ENCODE peak calls at places on chromosome 15, in six cellular contexts. F is left lung; P is tibial artery; D is CD4-positive, alpha-beta T cell; B is body of pancreas; K is GM23338. G is an unnamed sample.

GRCh38 chr15:92097473-92098178 is 244.1 kb downstream of the SLCO3A1 start:
- DNase-seq in D (no peak), P (no peak), F (no peak), K (peak), B (peak), G (no peak)

GRCh38 chr15:89756897-89757296 is 5.8 kb upstream of the MESP1 start:
- DNase-seq in F (no peak), P (no peak), B (peak), K (no peak), D (no peak), G (no peak)

GRCh38 chr15:39199076-39199475 is 381.8 kb upstream of the THBS1 start:
- DNase-seq in P (no peak), K (no peak), F (no peak), B (no peak), D (no peak), G (no peak)

GRCh38 chr15:75107905-75108838 is 84.8 kb downstream of the PPCDC start:
- DNase-seq in P (peak), D (peak), K (no peak), F (peak), B (peak), G (no peak)

GRCh38 chr15:76939715-76940114 is 8.2 kb downstream of the RCN2 start:
- DNase-seq in K (no peak), D (no peak), F (no peak), P (no peak), B (no peak), G (no peak)

GRCh38 chr15:90062023-90062728 is 40.1 kb downstream of the IDH2 start:
- DNase-seq in D (peak), P (no peak), B (peak), F (no peak), K (peak), G (no peak)

GRCh38 chr15:60695713-60696522 is 217.0 kb upstream of the ICE2 start:
- DNase-seq in D (peak), B (no peak), F (no peak), K (no peak), P (no peak), G (no peak)

GRCh38 chr15:74184582-74185091 is 11.1 kb downstream of the ISLR start:
- DNase-seq in P (no peak), K (no peak), D (no peak), F (peak), B (no peak), G (no peak)

GRCh38 chr15:85314139-85314538 is 66.3 kb upstream of the AKAP13 start:
- DNase-seq in F (no peak), P (no peak), B (no peak), D (no peak), K (no peak), G (no peak)

GRCh38 chr15:96356494-96357455 is 26.3 kb downstream of the NR2F2 start:
- DNase-seq in K (peak), F (peak), P (peak), D (peak), B (peak), G (no peak)

GRCh38 chr15:71743861-71744382 is 66.4 kb upstream of the NR2E3 start:
- DNase-seq in K (peak), D (peak), B (peak), F (no peak), P (no peak), G (peak)

GRCh38 chr15:69712999-69713398 is 260.4 kb downstream of the RPLP1 start:
- DNase-seq in D (no peak), P (no peak), F (no peak), K (no peak), B (no peak), G (no peak)

GRCh38 chr15:71957026-71957425 is 146.7 kb downstream of the NR2E3 start:
- DNase-seq in D (no peak), B (no peak), K (no peak), P (no peak), F (no peak), G (no peak)

GRCh38 chr15:50315814-50316630 is 39.0 kb downstream of the GABPB1 start:
- DNase-seq in B (no peak), K (peak), D (no peak), F (no peak), P (no peak), G (no peak)

GRCh38 chr15:43545426-43545825 is 28.0 kb downstream of the MAP1A start:
- DNase-seq in K (no peak), F (no peak), B (no peak), D (no peak), P (no peak), G (no peak)

GRCh38 chr15:61420546-61420945 is 191.4 kb upstream of the RORA start:
- DNase-seq in B (no peak), K (no peak), F (no peak), P (no peak), D (no peak), G (no peak)

GRCh38 chr15:31474059-31474868 is 147.6 kb downstream of the KLF13 start:
- DNase-seq in P (peak), K (no peak), D (no peak), F (no peak), B (no peak), G (no peak)

GRCh38 chr15:31473384-31474058 is 146.9 kb downstream of the KLF13 start:
- DNase-seq in B (no peak), F (no peak), D (no peak), K (no peak), P (peak), G (peak)

GRCh38 chr15:31471731-31472430 is 145.2 kb downstream of the KLF13 start:
- DNase-seq in K (no peak), D (no peak), P (peak), F (no peak), B (no peak), G (peak)

GRCh38 chr15:31470756-31471155 is 144.1 kb downstream of the KLF13 start:
- DNase-seq in B (no peak), F (no peak), K (no peak), P (peak), D (no peak), G (no peak)

GRCh38 chr15:31472636-31473383 is 146.2 kb downstream of the KLF13 start:
- DNase-seq in P (peak), F (no peak), K (no peak), B (no peak), D (peak), G (no peak)
- H3K27ac ChIP-seq in P (no peak), F (no peak), K (no peak), B (no peak), D (peak), G (peak)

GRCh38 chr15:57026016-57026602 is 107.7 kb downstream of the TCF12 start:
- DNase-seq in P (no peak), B (no peak), K (no peak), F (no peak), D (no peak), G (no peak)
- H3K27ac ChIP-seq in P (no peak), B (no peak), K (no peak), F (no peak), D (no peak), G (no peak)

DNA sequence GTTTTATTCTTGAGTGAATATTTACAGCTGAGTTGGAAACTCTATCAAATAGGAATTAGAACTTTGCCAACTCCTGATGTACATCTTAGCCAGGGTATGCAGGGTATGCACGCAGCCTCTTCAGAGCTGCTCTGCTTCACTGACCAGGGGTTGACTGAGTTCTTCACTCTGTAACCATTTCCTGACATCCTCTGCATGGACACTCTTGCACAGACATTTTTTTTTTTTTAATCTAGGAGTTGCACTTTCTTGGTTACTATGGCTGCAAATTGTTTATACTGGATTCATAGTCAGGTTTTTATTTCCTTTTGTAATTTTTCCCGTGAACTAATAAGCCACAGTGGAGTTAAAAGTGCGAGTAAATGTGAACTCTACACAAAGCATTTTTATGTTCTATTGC is 53.8 kb downstream of the DUT start:
- DNase-seq in F (no peak), D (no peak), B (no peak), P (no peak), K (no peak), G (no peak)
- H3K27ac ChIP-seq in F (no peak), D (no peak), B (no peak), P (no peak), K (no peak), G (no peak)

GRCh38 chr15:27873039-27873438 is 226.1 kb downstream of the OCA2 start:
- DNase-seq in F (no peak), K (no peak), P (no peak), D (no peak), B (no peak), G (no peak)

GRCh38 chr15:27873825-27874224 is 225.3 kb downstream of the OCA2 start:
- DNase-seq in B (no peak), F (no peak), P (no peak), K (no peak), D (no peak), G (no peak)

GRCh38 chr15:27884726-27885125 is 214.4 kb downstream of the OCA2 start:
- DNase-seq in F (no peak), P (no peak), K (no peak), B (no peak), D (no peak), G (no peak)

DNA sequence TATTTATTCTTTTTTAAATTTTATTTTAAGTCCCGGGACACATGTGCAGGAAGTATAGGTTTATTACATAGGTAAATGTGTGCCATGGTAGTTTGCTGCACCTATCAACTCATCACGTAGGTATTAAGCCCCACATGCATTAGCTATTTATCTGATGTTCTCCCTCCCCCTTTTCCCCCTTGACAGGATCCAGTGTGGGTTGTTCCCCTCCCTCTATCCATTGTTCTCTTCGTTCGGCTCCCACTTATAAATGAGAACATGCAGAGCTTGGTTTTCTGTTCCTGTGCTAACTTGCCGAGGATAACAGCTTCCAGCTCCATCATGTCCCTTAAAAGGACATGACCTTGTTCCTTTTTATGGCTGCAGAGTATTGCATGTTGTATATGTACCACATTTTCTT is 220.3 kb downstream of the OCA2 start:
- DNase-seq in F (no peak), B (no peak), K (no peak), P (no peak), D (no peak), G (no peak)
- H3K27ac ChIP-seq in F (no peak), B (no peak), K (no peak), P (no peak), D (no peak), G (no peak)

GRCh38 chr15:66981746-66982145 is 83.7 kb upstream of the SMAD3 start:
- DNase-seq in D (no peak), F (no peak), P (no peak), B (no peak), K (peak), G (no peak)

GRCh38 chr15:66985653-66986052 is 79.7 kb upstream of the SMAD3 start:
- DNase-seq in B (no peak), D (no peak), P (no peak), F (no peak), K (no peak), G (no peak)

GRCh38 chr15:66982816-66983215 is 82.6 kb upstream of the SMAD3 start:
- DNase-seq in D (no peak), F (no peak), B (no peak), P (no peak), K (no peak), G (no peak)

GRCh38 chr15:66982250-66982649 is 83.2 kb upstream of the SMAD3 start:
- DNase-seq in D (no peak), F (no peak), K (no peak), B (no peak), P (no peak), G (no peak)

GRCh38 chr15:66986951-66987350 is 78.5 kb upstream of the SMAD3 start:
- DNase-seq in B (no peak), K (no peak), P (no peak), F (no peak), D (no peak), G (no peak)
- H3K27ac ChIP-seq in B (no peak), K (no peak), P (no peak), F (no peak), D (no peak), G (no peak)

DNA sequence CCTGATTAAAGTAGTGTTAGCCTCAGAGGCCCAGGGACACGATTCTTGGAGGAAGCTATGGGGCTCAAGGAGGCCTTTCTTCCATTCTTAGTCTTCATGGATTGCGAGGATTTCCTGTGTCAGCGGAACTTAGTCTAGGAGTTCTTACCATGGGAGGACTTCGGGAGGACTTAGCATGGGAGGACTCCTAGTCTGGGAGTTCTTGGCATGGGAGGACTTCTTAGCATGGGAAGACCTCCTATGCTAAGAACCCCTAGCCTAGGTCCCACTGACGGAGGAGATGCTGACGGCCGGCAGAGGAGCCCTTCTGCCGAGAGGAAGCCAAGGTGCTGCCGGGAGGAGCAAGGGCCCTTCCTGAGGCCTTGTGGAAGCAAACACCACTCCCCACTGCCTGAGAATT is 35.6 kb upstream of the LDHAL6B start:
- DNase-seq in K (no peak), F (no peak), P (no peak), D (no peak), B (no peak), G (no peak)
- H3K27ac ChIP-seq in K (peak), F (peak), P (peak), D (no peak), B (peak), G (peak)

GRCh38 chr15:94934440-94934839 is 703.1 kb downstream of the MCTP2 start:
- DNase-seq in P (no peak), B (no peak), D (no peak), F (no peak), K (no peak), G (no peak)

GRCh38 chr15:94937243-94937642 is 705.9 kb downstream of the MCTP2 start:
- DNase-seq in B (no peak), D (no peak), F (no peak), K (no peak), P (no peak), G (no peak)
- H3K27ac ChIP-seq in B (no peak), D (no peak), F (no peak), K (no peak), P (no peak), G (no peak)

G was measured in ascending aorta.